ENCODE peak calls at places on chromosomes 2 and 18, in four cellular contexts. B is effector memory CD8-positive, alpha-beta T cell; H is HepG2; G is GM03348. C is an unnamed sample.

GRCh38 chr2:109102588-109103233 is 26.3 kb upstream of the SH3RF3 start:
- DNase-seq in B (no peak), H (no peak), G (no peak), C (no peak)

GRCh38 chr2:126656311-126657145 is 570 bp downstream of the GYPC start:
- DNase-seq in G (peak), B (peak), H (no peak), C (peak)

GRCh38 chr18:42157420-42157819 is 202.4 kb downstream of the PIK3C3 start:
- DNase-seq in H (no peak), B (no peak), G (no peak), C (no peak)

GRCh38 chr2:189088566-189089225 is 90.9 kb downstream of the COL5A2 start:
- DNase-seq in G (no peak), H (no peak), B (no peak), C (no peak)

GRCh38 chr2:207725815-207726578 is 14.6 kb downstream of the CCNYL1 start:
- DNase-seq in G (no peak), H (no peak), B (no peak), C (no peak)

GRCh38 chr2:18118703-18119102 is 240.2 kb downstream of the KCNS3 start:
- DNase-seq in H (no peak), B (no peak), G (peak), C (no peak)

GRCh38 chr2:214543386-214543955 is 132.6 kb downstream of the VWC2L start:
- DNase-seq in G (peak), H (no peak), B (no peak), C (no peak)

GRCh38 chr2:69686855-69687254 is 43.3 kb upstream of the AAK1 start:
- DNase-seq in B (no peak), G (no peak), H (peak), C (no peak)

GRCh38 chr2:139864821-139865302 is 1084.7 kb upstream of the NXPH2 start:
- DNase-seq in H (peak), B (no peak), G (no peak), C (no peak)

GRCh38 chr2:199973703-199974102 is 18.3 kb downstream of the MAIP1 start:
- DNase-seq in H (peak), B (no peak), G (peak), C (no peak)

GRCh38 chr18:22838639-22839487 is 94.3 kb upstream of the RBBP8 start:
- DNase-seq in B (no peak), H (no peak), G (no peak), C (peak)

GRCh38 chr2:25548587-25548986 is 124.8 kb downstream of the DTNB start:
- DNase-seq in G (no peak), H (no peak), B (no peak), C (no peak)

C was measured in B cell.